ENCODE peak calls at places on chromosome 9, in eight cellular contexts. One of them, this sample, is unnamed.
A peak's percentile ranks its signal among the peaks of the same experiment; 100 is the strongest.

GRCh38 chr9:132187006-132187760 is 25.3 kb downstream of the NTNG2 start:
- DNase-seq in mammary epithelial cell: no peak
- DNase-seq in left lung: no peak
- DNase-seq in breast epithelium: no peak
- DNase-seq in AG10803: no peak
- DNase-seq in epithelial cell of esophagus: no peak
- DNase-seq in lower lobe of right lung: no peak
- DNase-seq in cardiac muscle cell: no peak
- DNase-seq in this sample: no peak

GRCh38 chr9:97387936-97388684 is 23.8 kb upstream of the TDRD7 start:
- DNase-seq in epithelial cell of esophagus: no peak
- DNase-seq in breast epithelium: no peak
- DNase-seq in cardiac muscle cell: no peak
- DNase-seq in left lung: no peak
- DNase-seq in lower lobe of right lung: no peak
- DNase-seq in mammary epithelial cell: no peak
- DNase-seq in AG10803: no peak
- DNase-seq in this sample: no peak

GRCh38 chr9:116687762-116688160 is 656 bp downstream of the TRIM32 start:
- DNase-seq in left lung: no peak
- DNase-seq in breast epithelium: no peak
- DNase-seq in cardiac muscle cell: peak; percentile 19
- DNase-seq in lower lobe of right lung: no peak
- DNase-seq in epithelial cell of esophagus: no peak
- DNase-seq in mammary epithelial cell: peak; percentile 16
- DNase-seq in AG10803: no peak
- DNase-seq in this sample: no peak

GRCh38 chr9:81559741-81560140 is 129.6 kb downstream of the TLE1 start:
- DNase-seq in epithelial cell of esophagus: peak; percentile 86
- DNase-seq in lower lobe of right lung: no peak
- DNase-seq in mammary epithelial cell: peak; percentile 88
- DNase-seq in AG10803: peak; percentile 93
- DNase-seq in breast epithelium: peak; percentile 74
- DNase-seq in cardiac muscle cell: peak; percentile 95
- DNase-seq in left lung: no peak
- DNase-seq in this sample: no peak

GRCh38 chr9:131854906-131855504 is 115.1 kb upstream of the RAPGEF1 start:
- DNase-seq in cardiac muscle cell: peak; percentile 69
- DNase-seq in breast epithelium: no peak
- DNase-seq in left lung: no peak
- DNase-seq in epithelial cell of esophagus: peak; percentile 6
- DNase-seq in mammary epithelial cell: no peak
- DNase-seq in lower lobe of right lung: no peak
- DNase-seq in AG10803: peak; percentile 54
- DNase-seq in this sample: no peak

GRCh38 chr9:128143409-128144238 is 5.6 kb upstream of the LCN2 start:
- DNase-seq in lower lobe of right lung: peak; percentile 36
- DNase-seq in AG10803: no peak
- DNase-seq in epithelial cell of esophagus: no peak
- DNase-seq in left lung: peak; percentile 64
- DNase-seq in breast epithelium: no peak
- DNase-seq in cardiac muscle cell: no peak
- DNase-seq in mammary epithelial cell: no peak
- DNase-seq in this sample: no peak

GRCh38 chr9:85900504-85901201 is 40.3 kb upstream of the NAA35 start:
- DNase-seq in AG10803: peak; percentile 41
- DNase-seq in cardiac muscle cell: peak; percentile 59
- DNase-seq in breast epithelium: no peak
- DNase-seq in mammary epithelial cell: peak; percentile 12
- DNase-seq in lower lobe of right lung: no peak
- DNase-seq in epithelial cell of esophagus: peak; percentile 63
- DNase-seq in left lung: no peak
- DNase-seq in this sample: no peak

GRCh38 chr9:2493106-2493505 is 128.5 kb upstream of the VLDLR start:
- DNase-seq in mammary epithelial cell: no peak
- DNase-seq in cardiac muscle cell: peak; percentile 72
- DNase-seq in breast epithelium: no peak
- DNase-seq in left lung: no peak
- DNase-seq in epithelial cell of esophagus: no peak
- DNase-seq in lower lobe of right lung: no peak
- DNase-seq in AG10803: peak; percentile 43
- DNase-seq in this sample: no peak

GRCh38 chr9:18442629-18443491 is 31.1 kb upstream of the ADAMTSL1 start:
- DNase-seq in mammary epithelial cell: peak; percentile 64
- DNase-seq in AG10803: peak; percentile 85
- DNase-seq in lower lobe of right lung: peak; percentile 57
- DNase-seq in epithelial cell of esophagus: peak; percentile 88
- DNase-seq in left lung: peak; percentile 59
- DNase-seq in breast epithelium: peak; percentile 56
- DNase-seq in cardiac muscle cell: peak; percentile 89
- DNase-seq in this sample: peak; percentile 56

GRCh38 chr9:82132024-82132423 is 143.5 kb downstream of the SPATA31D1 start:
- DNase-seq in breast epithelium: no peak
- DNase-seq in mammary epithelial cell: no peak
- DNase-seq in lower lobe of right lung: no peak
- DNase-seq in cardiac muscle cell: no peak
- DNase-seq in epithelial cell of esophagus: no peak
- DNase-seq in AG10803: no peak
- DNase-seq in left lung: no peak
- DNase-seq in this sample: no peak

GRCh38 chr9:88991066-88992030 is at the start of gene S1PR3:
- DNase-seq in cardiac muscle cell: peak; percentile 52
- DNase-seq in breast epithelium: no peak
- DNase-seq in mammary epithelial cell: peak; percentile 51
- DNase-seq in lower lobe of right lung: peak; percentile 63
- DNase-seq in left lung: peak; percentile 88
- DNase-seq in epithelial cell of esophagus: peak; percentile 43
- DNase-seq in AG10803: peak; percentile 15
- DNase-seq in this sample: no peak

GRCh38 chr9:18705763-18706372 is 231.9 kb downstream of the ADAMTSL1 start:
- DNase-seq in cardiac muscle cell: peak; percentile 56
- DNase-seq in left lung: no peak
- DNase-seq in mammary epithelial cell: no peak
- DNase-seq in breast epithelium: no peak
- DNase-seq in lower lobe of right lung: no peak
- DNase-seq in epithelial cell of esophagus: no peak
- DNase-seq in AG10803: no peak
- DNase-seq in this sample: no peak

GRCh38 chr9:4904322-4905134 is 80.5 kb upstream of the JAK2 start:
- DNase-seq in left lung: no peak
- DNase-seq in breast epithelium: no peak
- DNase-seq in epithelial cell of esophagus: peak; percentile 43
- DNase-seq in mammary epithelial cell: peak; percentile 69
- DNase-seq in lower lobe of right lung: no peak
- DNase-seq in cardiac muscle cell: peak; percentile 58
- DNase-seq in AG10803: peak; percentile 91
- DNase-seq in this sample: no peak

GRCh38 chr9:38358390-38359296 is 33.9 kb upstream of the ALDH1B1 start:
- DNase-seq in AG10803: peak; percentile 43
- DNase-seq in cardiac muscle cell: no peak
- DNase-seq in epithelial cell of esophagus: no peak
- DNase-seq in mammary epithelial cell: no peak
- DNase-seq in lower lobe of right lung: no peak
- DNase-seq in breast epithelium: no peak
- DNase-seq in left lung: no peak
- DNase-seq in this sample: no peak

GRCh38 chr9:133509179-133510083 is 15.3 kb downstream of the MYMK start:
- DNase-seq in epithelial cell of esophagus: peak; percentile 13
- DNase-seq in breast epithelium: no peak
- DNase-seq in left lung: peak; percentile 80
- DNase-seq in lower lobe of right lung: no peak
- DNase-seq in mammary epithelial cell: no peak
- DNase-seq in AG10803: no peak
- DNase-seq in cardiac muscle cell: peak; percentile 63
- DNase-seq in this sample: peak; percentile 17

GRCh38 chr9:136628287-136628686 is 34.4 kb upstream of the EGFL7 start:
- DNase-seq in AG10803: no peak
- DNase-seq in breast epithelium: no peak
- DNase-seq in mammary epithelial cell: no peak
- DNase-seq in cardiac muscle cell: no peak
- DNase-seq in lower lobe of right lung: peak; percentile 38
- DNase-seq in epithelial cell of esophagus: no peak
- DNase-seq in left lung: no peak
- DNase-seq in this sample: no peak

GRCh38 chr9:79581794-79582193 is 10.0 kb downstream of the TLE4 start:
- DNase-seq in AG10803: peak; percentile 90
- DNase-seq in lower lobe of right lung: no peak
- DNase-seq in mammary epithelial cell: peak; percentile 72
- DNase-seq in left lung: no peak
- DNase-seq in epithelial cell of esophagus: peak; percentile 79
- DNase-seq in breast epithelium: no peak
- DNase-seq in cardiac muscle cell: peak; percentile 83
- DNase-seq in this sample: no peak
- H3K4me3 ChIP-seq in AG10803: peak overlapping the region; percentile 34
- H3K4me3 ChIP-seq in lower lobe of right lung: no peak overlapping the region
- H3K4me3 ChIP-seq in mammary epithelial cell: no peak overlapping the region
- H3K4me3 ChIP-seq in left lung: no peak overlapping the region
- H3K4me3 ChIP-seq in epithelial cell of esophagus: no peak overlapping the region
- H3K4me3 ChIP-seq in breast epithelium: no peak overlapping the region
- H3K4me3 ChIP-seq in cardiac muscle cell: no peak overlapping the region
- H3K4me3 ChIP-seq in this sample: no peak overlapping the region

DNA sequence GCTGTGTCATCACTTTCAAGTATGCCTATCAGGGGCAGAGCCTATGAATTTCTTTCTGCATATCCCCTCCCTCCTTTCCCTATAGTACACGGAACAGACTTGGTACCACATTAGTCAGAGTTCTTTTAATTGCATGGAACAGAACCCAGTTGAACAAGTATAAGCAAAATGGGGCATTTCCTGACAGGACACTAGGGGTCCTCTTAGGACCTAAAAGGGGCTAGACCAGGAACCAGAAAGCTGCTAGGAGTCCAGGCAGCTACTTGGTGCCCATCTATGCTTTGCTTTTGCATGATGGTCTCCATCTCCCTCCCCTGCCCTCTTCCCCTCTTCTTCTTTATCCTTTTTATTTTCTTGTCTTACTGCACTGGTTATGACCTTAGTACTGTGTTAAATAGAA is 5.9 kb downstream of the BSPRY start:
- DNase-seq in breast epithelium: no peak
- DNase-seq in left lung: no peak
- DNase-seq in mammary epithelial cell: no peak
- DNase-seq in cardiac muscle cell: peak; percentile 38
- DNase-seq in lower lobe of right lung: no peak
- DNase-seq in AG10803: no peak
- DNase-seq in epithelial cell of esophagus: no peak
- DNase-seq in this sample: no peak
- TF ChIP-seq CTCF in breast epithelium: no peak
- TF ChIP-seq CTCF in left lung: no peak
- TF ChIP-seq CTCF in mammary epithelial cell: no peak
- TF ChIP-seq CTCF in cardiac muscle cell: peak; percentile 31
- TF ChIP-seq CTCF in lower lobe of right lung: no peak
- TF ChIP-seq CTCF in AG10803: peak; percentile 32
- TF ChIP-seq CTCF in epithelial cell of esophagus: no peak
- TF ChIP-seq CTCF in this sample: no peak

DNA sequence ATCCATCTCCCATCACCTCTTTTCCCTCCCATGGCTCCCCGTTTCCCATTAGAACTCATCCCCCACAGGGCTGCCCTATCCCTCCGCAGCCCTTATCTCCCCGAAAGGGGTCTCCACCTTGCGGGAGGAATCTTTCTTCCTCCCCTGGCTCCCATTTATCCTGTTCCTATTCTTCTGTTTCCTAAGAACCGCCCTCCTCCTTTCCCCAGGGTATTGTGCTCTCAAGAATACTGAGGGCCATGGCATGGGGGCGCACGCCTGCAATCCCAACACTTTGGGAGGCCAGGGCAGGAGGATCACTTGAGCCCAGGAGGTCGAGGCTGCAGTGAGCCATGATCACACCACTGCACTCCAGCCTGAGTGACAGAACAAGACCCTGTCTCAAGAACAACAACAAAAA is 665 bp downstream of the CD72 start:
- DNase-seq in epithelial cell of esophagus: no peak
- DNase-seq in cardiac muscle cell: no peak
- DNase-seq in mammary epithelial cell: no peak
- DNase-seq in breast epithelium: no peak
- DNase-seq in AG10803: no peak
- DNase-seq in left lung: no peak
- DNase-seq in lower lobe of right lung: no peak
- DNase-seq in this sample: no peak
- H3K4me3 ChIP-seq in epithelial cell of esophagus: no peak overlapping the region
- H3K4me3 ChIP-seq in cardiac muscle cell: no peak overlapping the region
- H3K4me3 ChIP-seq in mammary epithelial cell: no peak overlapping the region
- H3K4me3 ChIP-seq in breast epithelium: peak overlapping the region; percentile 50
- H3K4me3 ChIP-seq in AG10803: no peak overlapping the region
- H3K4me3 ChIP-seq in left lung: peak overlapping the region; percentile 39
- H3K4me3 ChIP-seq in lower lobe of right lung: peak overlapping the region; percentile 57
- H3K4me3 ChIP-seq in this sample: no peak overlapping the region

DNA sequence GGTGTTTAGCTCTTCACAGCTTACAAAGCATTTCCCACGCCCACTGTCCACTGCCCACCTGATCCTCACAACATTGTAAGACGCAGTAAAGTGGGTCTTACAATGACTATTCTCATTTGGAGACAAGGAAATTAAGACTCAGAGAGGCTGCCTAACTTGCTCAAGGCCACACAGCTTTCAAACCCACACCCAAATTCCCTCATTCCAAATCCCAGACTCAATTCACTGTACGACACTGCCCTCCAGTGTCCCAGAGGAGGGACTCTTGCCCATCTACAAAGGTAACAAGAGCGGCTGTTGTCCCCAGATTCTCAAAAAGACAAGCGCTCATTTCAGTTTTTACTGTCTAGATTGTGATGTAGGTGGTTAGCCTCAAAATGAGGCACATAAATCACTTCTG is 184.6 kb downstream of the ACTL7B start:
- DNase-seq in left lung: no peak
- DNase-seq in AG10803: peak; percentile 67
- DNase-seq in mammary epithelial cell: peak; percentile 58
- DNase-seq in cardiac muscle cell: peak; percentile 40
- DNase-seq in lower lobe of right lung: no peak
- DNase-seq in epithelial cell of esophagus: peak; percentile 85
- DNase-seq in breast epithelium: no peak
- DNase-seq in this sample: peak; percentile 10
- TF ChIP-seq CTCF in left lung: no peak
- TF ChIP-seq CTCF in AG10803: peak; percentile 70
- TF ChIP-seq CTCF in mammary epithelial cell: peak; percentile 68
- TF ChIP-seq CTCF in cardiac muscle cell: peak; percentile 39
- TF ChIP-seq CTCF in lower lobe of right lung: no peak
- TF ChIP-seq CTCF in epithelial cell of esophagus: peak; percentile 83
- TF ChIP-seq CTCF in breast epithelium: no peak
- TF ChIP-seq CTCF in this sample: peak; percentile 66

DNA sequence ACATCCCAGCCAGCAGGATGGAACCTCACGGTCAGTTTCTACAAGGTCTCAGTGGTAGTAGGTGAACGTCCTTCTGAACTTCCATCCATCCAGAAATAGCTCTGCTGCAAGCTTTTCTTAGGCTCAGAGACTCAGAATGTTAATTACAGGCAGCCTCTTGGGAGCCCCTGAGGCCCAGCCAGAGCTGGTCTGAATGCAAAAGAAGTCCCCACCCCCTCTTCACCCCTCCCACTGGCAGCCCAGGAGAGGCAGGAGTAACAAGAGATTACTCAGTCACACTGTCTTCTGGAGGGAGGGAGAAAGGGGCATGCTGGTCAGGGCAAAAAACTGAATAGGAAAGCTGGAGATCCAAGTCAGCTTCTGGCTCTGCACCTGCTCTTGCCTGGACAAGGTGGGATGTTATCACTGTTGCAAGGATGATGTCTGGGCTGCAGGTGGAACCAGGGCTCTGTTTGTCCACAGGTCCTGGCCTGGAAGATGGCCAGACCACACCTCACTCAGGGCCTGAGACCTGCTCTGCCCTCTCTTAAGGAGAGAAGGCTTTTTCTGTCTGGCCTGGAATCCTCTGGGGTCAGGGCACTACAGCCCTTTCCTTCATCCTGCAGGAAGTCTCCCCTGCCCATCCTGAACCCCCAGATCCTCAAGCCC is 9.1 kb downstream of the ENHO start:
- DNase-seq in lower lobe of right lung: no peak
- DNase-seq in epithelial cell of esophagus: no peak
- DNase-seq in left lung: no peak
- DNase-seq in mammary epithelial cell: no peak
- DNase-seq in cardiac muscle cell: peak; percentile 18
- DNase-seq in breast epithelium: no peak
- DNase-seq in AG10803: no peak
- DNase-seq in this sample: peak; percentile 50
- H3K4me3 ChIP-seq in lower lobe of right lung: no peak overlapping the region
- H3K4me3 ChIP-seq in epithelial cell of esophagus: no peak overlapping the region
- H3K4me3 ChIP-seq in left lung: no peak overlapping the region
- H3K4me3 ChIP-seq in mammary epithelial cell: no peak overlapping the region
- H3K4me3 ChIP-seq in cardiac muscle cell: no peak overlapping the region
- H3K4me3 ChIP-seq in breast epithelium: no peak overlapping the region
- H3K4me3 ChIP-seq in AG10803: no peak overlapping the region
- H3K4me3 ChIP-seq in this sample: no peak overlapping the region